ENCODE peak calls at places on chromosome 5, in ten cellular contexts. O is stomach, L is HepG2, M is SK-N-SH, D is K562, X is H1, Q is esophagus muscularis mucosa, F is sigmoid colon, Z is upper lobe of left lung, J is GM12878. R is an unnamed sample.
A peak's percentile ranks its signal among the peaks of the same experiment; 100 is the strongest.

GRCh38 chr5:59586811-59587340 is 306.6 kb downstream of the PDE4D start:
- DNase-seq in Z (no peak), L (no peak), X (no peak), D (no peak), J (no peak), Q (no peak), F (no peak), O (no peak), M (no peak), R (no peak)

GRCh38 chr5:41973087-41973486 is 48.0 kb downstream of the FBXO4 start:
- DNase-seq in L (no peak), F (no peak), M (no peak), J (no peak), D (no peak), X (no peak), O (no peak), Z (no peak), Q (no peak), R (no peak)

GRCh38 chr5:56358703-56359428 is 125.7 kb upstream of the ANKRD55 start:
- DNase-seq in F (no peak), L (peak; percentile 100), D (no peak), X (no peak), Q (no peak), J (no peak), Z (peak; percentile 30), M (no peak), O (peak; percentile 53), R (no peak)

GRCh38 chr5:173780356-173781234 is 107.6 kb upstream of the CPEB4 start:
- DNase-seq in J (no peak), Z (no peak), M (no peak), O (peak; percentile 53), L (no peak), X (no peak), F (no peak), D (no peak), Q (no peak), R (no peak)

GRCh38 chr5:1246711-1247431 is 21.7 kb downstream of the SLC6A18 start:
- DNase-seq in L (peak; percentile 45), X (peak; percentile 33), F (no peak), Z (no peak), M (peak; percentile 52), D (peak; percentile 65), J (no peak), O (peak; percentile 66), Q (no peak), R (peak; percentile 35)

GRCh38 chr5:62587737-62588136 is 9.1 kb downstream of the LRRC70 start:
- DNase-seq in Q (no peak), F (no peak), X (no peak), J (no peak), Z (no peak), M (no peak), D (no peak), O (no peak), L (peak; percentile 12), R (no peak)

GRCh38 chr5:137269886-137270285 is 229.2 kb downstream of the SPOCK1 start:
- DNase-seq in M (no peak), D (no peak), X (no peak), J (no peak), Z (no peak), O (no peak), L (no peak), F (no peak), Q (no peak), R (no peak)

GRCh38 chr5:161311141-161311708 is 235.3 kb downstream of the GABRB2 start:
- DNase-seq in X (no peak), O (no peak), F (no peak), L (no peak), Z (no peak), J (peak; percentile 78), M (no peak), D (no peak), Q (no peak), R (no peak)

GRCh38 chr5:133469252-133469651 is 143.1 kb downstream of the FSTL4 start:
- DNase-seq in F (no peak), J (no peak), Q (no peak), X (no peak), D (no peak), Z (no peak), O (no peak), L (no peak), M (no peak), R (no peak)

GRCh38 chr5:97801497-97801896 is 618.5 kb upstream of the RIOK2 start:
- DNase-seq in F (no peak), X (no peak), L (no peak), D (no peak), Z (no peak), Q (no peak), J (no peak), O (no peak), M (no peak), R (no peak)

GRCh38 chr5:152086668-152087067 is 162.0 kb upstream of the GLRA1 start:
- DNase-seq in Q (peak; percentile 60), F (no peak), L (no peak), J (no peak), Z (no peak), X (no peak), M (no peak), O (no peak), D (no peak), R (no peak)

GRCh38 chr5:14097998-14098471 is 45.1 kb upstream of the TRIO start:
- DNase-seq in X (no peak), O (no peak), L (no peak), D (no peak), M (no peak), Q (no peak), J (no peak), Z (no peak), F (no peak), R (no peak)

GRCh38 chr5:154598021-154598420 is 120.0 kb upstream of the HAND1 start:
- DNase-seq in F (no peak), O (no peak), L (no peak), J (no peak), Q (no peak), D (no peak), M (no peak), X (no peak), Z (no peak), R (no peak)

GRCh38 chr5:170760126-170760525 is 23.4 kb upstream of the GABRP start:
- DNase-seq in Z (no peak), Q (no peak), X (no peak), M (no peak), D (no peak), F (no peak), O (no peak), L (no peak), J (no peak), R (no peak)

GRCh38 chr5:57681942-57682341 is 199.3 kb upstream of the ACTBL2 start:
- DNase-seq in Q (no peak), Z (no peak), J (no peak), D (no peak), L (no peak), X (no peak), O (no peak), M (no peak), F (no peak), R (no peak)

GRCh38 chr5:178123987-178124925 is 6.6 kb upstream of the RMND5B start:
- DNase-seq in J (no peak), Z (no peak), F (no peak), Q (no peak), L (no peak), X (no peak), M (no peak), D (no peak), O (peak; percentile 38), R (peak; percentile 27)

GRCh38 chr5:56815657-56816545 is 552 bp downstream of the MAP3K1 start:
- DNase-seq in D (peak; percentile 41), Q (no peak), J (no peak), L (no peak), F (peak; percentile 68), M (peak; percentile 62), O (peak; percentile 34), X (no peak), Z (peak; percentile 48), R (peak; percentile 51)

GRCh38 chr5:151947924-151948323 is 23.3 kb upstream of the GLRA1 start:
- DNase-seq in Z (no peak), D (no peak), Q (peak; percentile 72), M (no peak), L (no peak), O (no peak), X (no peak), J (no peak), F (no peak), R (no peak)

GRCh38 chr5:114360816-114361723 is 800 bp upstream of the KCNN2 start:
- DNase-seq in F (no peak), D (no peak), O (no peak), M (peak; percentile 60), Z (no peak), Q (no peak), X (peak; percentile 72), J (no peak), L (no peak), R (no peak)

GRCh38 chr5:72380491-72381274 is 60.5 kb downstream of the PTCD2 start:
- DNase-seq in Q (no peak), Z (no peak), J (no peak), X (no peak), O (no peak), F (no peak), M (no peak), L (no peak), D (no peak), R (no peak)
- H3K4me1 ChIP-seq in Q (peaks cover 63% of the 10 kb centered on the region), Z (peaks cover 6% of the 10 kb centered on the region), J (peaks cover 9% of the 10 kb centered on the region), X (no peaks in the 10 kb centered on the region), O (no peaks in the 10 kb centered on the region), F (no peaks in the 10 kb centered on the region), M (no peaks in the 10 kb centered on the region), L (no peaks in the 10 kb centered on the region), D (no peaks in the 10 kb centered on the region), R (peaks cover 4% of the 10 kb centered on the region)

GRCh38 chr5:78677777-78678668 is 29.5 kb upstream of the LHFPL2 start:
- DNase-seq in F (peak; percentile 88), D (peak; percentile 70), J (peak; percentile 26), L (no peak), O (no peak), M (peak; percentile 60), Z (peak; percentile 29), X (no peak), Q (no peak), R (peak; percentile 40)
- TF ChIP-seq POLR2AphosphoS5 in F (peak; percentile 63), D (no peak), J (no peak), L (no peak), O (no peak), M (peak; percentile 12), Z (no peak), X (no peak), Q (peak; percentile 25), R (peak; percentile 54)

DNA sequence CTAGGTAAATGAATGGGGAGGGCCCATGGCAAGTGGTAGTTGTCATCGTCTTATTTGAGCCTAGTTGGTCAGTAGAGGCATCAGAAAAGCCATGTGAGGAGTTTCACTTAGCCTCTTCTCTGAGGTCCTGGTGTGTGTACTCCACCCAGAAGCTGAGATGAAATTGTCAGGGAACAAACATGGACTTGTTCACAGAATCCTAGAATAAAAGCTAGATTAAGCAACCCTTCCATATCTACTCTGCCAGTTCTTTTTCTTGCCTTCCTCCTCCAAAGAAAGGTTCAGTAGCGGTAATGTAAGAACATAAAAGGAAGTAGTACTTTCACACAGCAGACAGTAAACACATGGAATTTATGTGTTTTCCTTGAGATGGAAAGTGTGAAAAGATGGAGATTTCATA is 70.4 kb downstream of the ARHGAP26 start:
- DNase-seq in M (no peak), D (no peak), F (no peak), J (no peak), Q (no peak), Z (no peak), L (no peak), O (no peak), X (no peak), R (no peak)
- TF ChIP-seq EP300 in M (no peak), D (no peak), F (no peak), J (no peak), Q (no peak), Z (no peak), L (no peak), O (no peak), X (no peak), R (no peak)

GRCh38 chr5:83277953-83278352 is 193.6 kb upstream of the VCAN start:
- DNase-seq in X (no peak), F (no peak), M (no peak), Q (no peak), D (no peak), O (no peak), L (no peak), Z (no peak), J (no peak), R (no peak)
- H3K4me1 ChIP-seq in X (no peaks in the 10 kb centered on the region), F (no peaks in the 10 kb centered on the region), M (no peaks in the 10 kb centered on the region), Q (no peaks in the 10 kb centered on the region), D (no peaks in the 10 kb centered on the region), O (no peaks in the 10 kb centered on the region), L (no peaks in the 10 kb centered on the region), Z (no peaks in the 10 kb centered on the region), J (no peaks in the 10 kb centered on the region), R (no peaks in the 10 kb centered on the region)

R was measured in transverse colon.